ENCODE peak calls at places on chromosome 20, in six cellular contexts. Q, T, U, I, J and H are unnamed samples.

GRCh38 chr20:38156888-38157634 is 8.0 kb downstream of the TGM2 start:
- DNase-seq in T (peak; percentile 82), I (no peak), Q (no peak), J (no peak), U (no peak), H (no peak)

GRCh38 chr20:31988430-31989015 is 20.6 kb downstream of the XKR7 start:
- DNase-seq in T (no peak), Q (no peak), I (no peak), J (no peak), U (no peak), H (no peak)

GRCh38 chr20:10508468-10509251 is 73.6 kb downstream of the SLX4IP start:
- DNase-seq in U (no peak), I (no peak), Q (no peak), T (peak; percentile 82), J (no peak), H (no peak)

GRCh38 chr20:11799131-11799800 is 118.4 kb upstream of the BTBD3 start:
- DNase-seq in Q (no peak), U (no peak), T (no peak), J (no peak), I (no peak), H (no peak)

GRCh38 chr20:60283281-60283680 is 325.1 kb downstream of the CDH26 start:
- DNase-seq in T (no peak), U (no peak), I (no peak), Q (no peak), J (no peak), H (no peak)

GRCh38 chr20:25020345-25020744 is 27.8 kb upstream of the APMAP start:
- DNase-seq in Q (no peak), I (no peak), T (no peak), J (no peak), U (no peak), H (no peak)

GRCh38 chr20:47263502-47264084 is 92.9 kb downstream of the ZMYND8 start:
- DNase-seq in U (no peak), Q (no peak), T (peak; percentile 53), I (no peak), J (no peak), H (no peak)

GRCh38 chr20:22901164-22901563 is 133.9 kb upstream of the SSTR4 start:
- DNase-seq in J (no peak), I (no peak), T (no peak), U (no peak), Q (no peak), H (no peak)

GRCh38 chr20:44651507-44652373 is at the start of gene ADA:
- DNase-seq in Q (peak; percentile 47), T (peak; percentile 92), I (peak; percentile 23), J (no peak), U (peak; percentile 70), H (no peak)

GRCh38 chr20:37590938-37591490 is 63.3 kb upstream of the BLCAP start:
- DNase-seq in J (no peak), Q (no peak), I (no peak), U (no peak), T (no peak), H (no peak)